ENCODE peak calls at places on chromosomes 3 and 15, in five cellular contexts. X is mucosa of descending colon; F is stimulated activated CD4-positive, alpha-beta T cell treated with anti-CD3 and anti-CD28 coated beads, Interleukin-15, amount 100 ng/mL, for 1 hour; W is GM10248; Q is left colon. D is an unnamed sample.

GRCh38 chr15:96894669-96895068 is 564.2 kb downstream of the NR2F2 start:
- DNase-seq in X (no peak), F (no peak), W (no peak), Q (no peak), D (no peak)

GRCh38 chr3:171138027-171138426 is 111.5 kb upstream of the SLC2A2 start:
- DNase-seq in X (no peak), F (no peak), W (no peak), Q (no peak), D (no peak)

GRCh38 chr15:60916674-60917468 is 312.2 kb downstream of the RORA start:
- DNase-seq in X (peak), F (peak), W (peak), Q (peak), D (no peak)

GRCh38 chr3:124552224-124552623 is 178.0 kb upstream of the UMPS start:
- DNase-seq in X (peak), F (no peak), W (no peak), Q (peak), D (no peak)

GRCh38 chr3:178198329-178198728 is 337.9 kb upstream of the KCNMB2 start:
- DNase-seq in X (no peak), F (no peak), W (no peak), Q (no peak), D (no peak)

GRCh38 chr3:12796171-12797123 is at the start of gene CAND2:
- DNase-seq in X (peak), F (peak), W (peak), Q (peak), D (no peak)

GRCh38 chr3:68256635-68257034 is 602.2 kb upstream of the SUCLG2 start:
- DNase-seq in X (peak), F (no peak), W (no peak), Q (no peak), D (no peak)

GRCh38 chr15:70036585-70037343 is 61.0 kb downstream of the TLE3 start:
- DNase-seq in X (no peak), F (no peak), W (peak), Q (peak), D (no peak)

GRCh38 chr3:52498134-52499054 is 3.3 kb downstream of the STAB1 start:
- DNase-seq in X (peak), F (no peak), W (no peak), Q (peak), D (no peak)

GRCh38 chr3:177358968-177359600 is 161.8 kb upstream of the TBL1XR1 start:
- DNase-seq in X (peak), F (no peak), W (peak), Q (peak), D (peak)

D was measured in cerebellar nuclear complex.